ENCODE peak calls at places on chromosomes 12 and 14, in four cellular contexts. Q, F, S and B are unnamed samples.

GRCh38 chr12:103800252-103800771 is 40.7 kb downstream of the NT5DC3 start:
- DNase-seq in Q (peak), F (peak), S (peak), B (peak)

GRCh38 chr14:85516239-85517112 is 13.5 kb upstream of the FLRT2 start:
- DNase-seq in Q (peak), F (no peak), S (no peak), B (no peak)

GRCh38 chr12:120540445-120540844 is 6.3 kb downstream of the RNF10 start:
- DNase-seq in Q (no peak), F (no peak), S (no peak), B (no peak)

GRCh38 chr12:71371132-71371531 is 68.5 kb upstream of the LGR5 start:
- DNase-seq in Q (peak), F (no peak), S (no peak), B (peak)

GRCh38 chr12:96237465-96238077 is 43.4 kb downstream of the ELK3 start:
- DNase-seq in Q (peak), F (peak), S (no peak), B (no peak)

GRCh38 chr12:131943389-131943788 is 6.4 kb upstream of the EP400 start:
- DNase-seq in Q (no peak), F (no peak), S (no peak), B (no peak)

GRCh38 chr12:75350413-75350812 is 15.9 kb downstream of the GLIPR1L1 start:
- DNase-seq in Q (no peak), F (no peak), S (no peak), B (no peak)

GRCh38 chr12:45974883-45975282 is 15.5 kb downstream of the SCAF11 start:
- DNase-seq in Q (no peak), F (no peak), S (no peak), B (no peak)

GRCh38 chr12:54215990-54216579 is 27.3 kb upstream of the SMUG1 start:
- DNase-seq in Q (no peak), F (no peak), S (no peak), B (no peak)

GRCh38 chr14:94888108-94888507 is 118.2 kb upstream of the GSC start:
- DNase-seq in Q (no peak), F (peak), S (no peak), B (no peak)

GRCh38 chr14:100691395-100692025 is 35.2 kb upstream of the DLK1 start:
- DNase-seq in Q (no peak), F (no peak), S (no peak), B (no peak)

GRCh38 chr12:38490941-38491340 is 174.4 kb downstream of the ALG10B start:
- DNase-seq in Q (no peak), F (no peak), S (no peak), B (no peak)

GRCh38 chr12:7113389-7113871 is 4.4 kb upstream of the C1RL start:
- DNase-seq in Q (peak), F (no peak), S (no peak), B (no peak)

GRCh38 chr12:53230971-53231858 is 794 bp downstream of the RARG start:
- DNase-seq in Q (no peak), F (no peak), S (no peak), B (no peak)

GRCh38 chr12:62426095-62426488 is 40.5 kb upstream of the MON2 start:
- DNase-seq in Q (no peak), F (no peak), S (no peak), B (no peak)

GRCh38 chr12:93025145-93026103 is 96.3 kb upstream of the EEA1 start:
- DNase-seq in Q (peak), F (no peak), S (no peak), B (peak)

GRCh38 chr14:68684466-68685418 is 108.1 kb downstream of the ZFP36L1 start:
- DNase-seq in Q (no peak), F (no peak), S (no peak), B (no peak)

GRCh38 chr14:89013698-89014569 is 189.5 kb downstream of the TTC8 start:
- DNase-seq in Q (no peak), F (no peak), S (peak), B (no peak)

GRCh38 chr12:12538535-12538934 is 24.1 kb downstream of the DUSP16 start:
- DNase-seq in Q (no peak), F (no peak), S (no peak), B (no peak)

GRCh38 chr12:12645485-12645884 is 33.8 kb downstream of the CREBL2 start:
- DNase-seq in Q (peak), F (no peak), S (no peak), B (no peak)

GRCh38 chr12:132827763-132828703 is 636 bp downstream of the GOLGA3 start:
- DNase-seq in Q (peak), F (peak), S (no peak), B (peak)

GRCh38 chr12:53938276-53939140 is at the start of gene HOXC13:
- DNase-seq in Q (peak), F (peak), S (peak), B (no peak)

GRCh38 chr14:34110531-34110930 is 159.7 kb upstream of the EGLN3 start:
- DNase-seq in Q (no peak), F (no peak), S (no peak), B (no peak)

GRCh38 chr14:77053046-77053841 is 24.7 kb upstream of the IRF2BPL start:
- DNase-seq in Q (peak), F (no peak), S (no peak), B (no peak)